ENCODE peak calls at places on chromosome 20, in nine cellular contexts. R is dorsolateral prefrontal cortex, B is tibial nerve, L is cardiac fibroblast, S is BJ, J is ovary, X is lower leg skin, U is psoas muscle, G is fibroblast of the aortic adventitia. M is an unnamed sample.

GRCh38 chr20:8156603-8157079 is 24.6 kb downstream of the PLCB1 start:
- DNase-seq in X (no peak), B (no peak), R (no peak), G (peak), U (no peak), S (no peak), J (no peak), L (peak), M (no peak)

GRCh38 chr20:51064160-51064559 is 41.3 kb upstream of the KCNG1 start:
- DNase-seq in U (no peak), G (no peak), X (no peak), R (no peak), S (no peak), L (no peak), J (no peak), B (no peak), M (no peak)

GRCh38 chr20:53866787-53867740 is 203.3 kb downstream of the BCAS1 start:
- DNase-seq in R (no peak), G (peak), L (peak), U (no peak), B (no peak), J (no peak), X (no peak), S (no peak), M (no peak)

GRCh38 chr20:31831211-31831610 is 12.1 kb downstream of the MYLK2 start:
- DNase-seq in S (no peak), J (no peak), L (no peak), B (no peak), X (no peak), G (no peak), R (no peak), U (no peak), M (no peak)

GRCh38 chr20:61436674-61437279 is 184.7 kb downstream of the CDH4 start:
- DNase-seq in B (no peak), L (peak), G (peak), X (no peak), R (no peak), S (no peak), J (no peak), U (no peak), M (no peak)

GRCh38 chr20:50163570-50164317 is 10.2 kb upstream of the PEDS1 start:
- DNase-seq in B (peak), S (no peak), U (peak), X (no peak), R (no peak), L (no peak), J (no peak), G (peak), M (no peak)

GRCh38 chr20:51526754-51527153 is 15.8 kb downstream of the NFATC2 start:
- DNase-seq in L (no peak), S (no peak), B (no peak), R (no peak), X (no peak), J (no peak), U (no peak), G (no peak), M (no peak)

GRCh38 chr20:15547109-15547508 is 1026.1 kb downstream of the KIF16B start:
- DNase-seq in L (no peak), G (no peak), U (no peak), S (no peak), B (no peak), R (no peak), J (no peak), X (no peak), M (no peak)

GRCh38 chr20:47062226-47062880 is 167.7 kb downstream of the EYA2 start:
- DNase-seq in U (no peak), J (no peak), X (no peak), S (no peak), L (no peak), R (no peak), B (no peak), G (no peak), M (no peak)

DNA sequence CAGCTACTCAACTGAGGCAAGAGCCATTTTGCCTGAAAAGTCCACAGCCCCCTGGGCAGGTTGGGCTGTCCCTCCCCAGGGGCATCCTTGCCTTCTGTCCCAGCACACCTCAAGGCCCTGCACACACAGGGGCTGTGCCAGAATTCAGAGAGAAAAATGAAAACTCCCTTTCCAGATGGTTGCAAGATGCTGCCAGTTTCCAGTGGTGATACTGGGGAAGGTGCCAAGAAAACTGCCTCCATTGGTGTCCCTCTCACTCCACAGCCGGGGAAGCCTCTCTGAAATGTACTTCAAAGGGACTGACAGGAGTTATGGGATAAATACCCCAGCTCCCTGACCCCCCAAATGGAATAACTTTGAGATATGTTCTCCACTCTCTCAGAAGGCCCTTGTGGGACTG is 154.2 kb upstream of the MAFB start:
- DNase-seq in G (peak), J (no peak), B (no peak), U (no peak), L (no peak), R (no peak), S (no peak), X (no peak), M (no peak)
- H3K4me3 ChIP-seq in G (no peak), J (no peak), B (no peak), U (no peak), L (no peak), R (no peak), S (no peak), X (no peak), M (no peak)

DNA sequence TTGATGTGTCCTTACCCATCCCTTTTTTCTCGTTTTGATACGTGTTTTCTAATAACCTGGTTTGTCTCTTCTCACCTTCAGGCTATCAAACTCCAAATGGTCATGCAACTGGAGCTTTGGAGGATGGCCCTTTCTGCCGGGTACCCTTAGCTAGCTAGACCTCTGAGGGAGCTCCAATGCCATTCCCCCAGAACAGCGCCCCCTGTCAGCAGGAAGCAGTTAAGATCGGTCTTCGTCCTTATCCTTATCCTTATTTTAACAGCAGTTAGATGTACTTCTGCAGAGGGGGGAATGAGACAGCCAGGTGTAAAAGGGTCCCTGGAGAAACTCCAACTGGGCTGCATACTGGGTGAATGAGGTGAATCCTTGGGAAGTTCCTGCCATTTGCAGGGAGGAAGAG is 37.2 kb downstream of the SEL1L2 start:
- DNase-seq in R (no peak), J (no peak), X (no peak), B (no peak), S (no peak), G (no peak), U (no peak), L (no peak), M (no peak)
- TF ChIP-seq CTCF in R (no peak), J (no peak), X (no peak), B (no peak), S (peak), G (no peak), U (no peak), L (no peak), M (no peak)

GRCh38 chr20:45822863-45823262 is 4.2 kb downstream of the TNNC2 start:
- DNase-seq in X (no peak), S (no peak), J (peak), G (no peak), L (peak), U (no peak), R (no peak), B (no peak), M (no peak)
- H3K4me3 ChIP-seq in X (no peak), S (no peak), J (no peak), G (no peak), L (no peak), U (peak), R (peak), B (no peak), M (peak)

DNA sequence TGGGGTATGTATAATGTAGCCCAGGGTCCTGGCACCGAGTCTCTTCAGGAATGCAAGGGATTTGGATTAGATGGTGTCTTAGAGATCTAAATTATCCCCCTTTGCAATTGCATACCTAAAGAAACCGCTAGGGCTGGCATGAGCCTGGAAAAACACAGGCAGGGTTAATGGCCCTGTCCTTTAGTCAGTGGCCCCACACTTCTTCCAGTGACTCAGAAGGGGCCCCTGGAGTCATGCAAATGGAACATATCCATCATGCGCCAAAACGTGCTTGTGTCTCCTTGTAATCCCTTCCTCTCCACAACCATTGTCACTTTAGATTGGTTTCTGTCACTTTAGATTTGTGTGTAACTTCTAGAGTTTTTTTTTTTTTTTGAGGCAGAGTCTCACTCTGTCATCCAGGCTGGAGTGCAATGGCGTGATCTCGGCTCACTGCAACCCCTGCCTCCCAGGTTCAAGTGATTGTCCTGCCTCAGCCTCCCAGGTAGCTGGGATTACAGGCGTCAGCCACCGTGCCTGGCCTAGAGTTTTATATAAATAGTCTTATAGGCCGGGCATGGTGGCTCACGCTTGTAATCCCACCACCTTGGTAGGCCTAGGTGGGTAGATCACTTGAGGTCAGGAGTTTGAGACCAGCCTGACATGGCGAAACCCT is 8.7 kb upstream of the MYBL2 start:
- DNase-seq in R (no peak), S (no peak), J (no peak), X (no peak), U (no peak), G (no peak), L (peak), B (no peak), M (no peak)
- TF ChIP-seq CTCF in R (no peak), S (no peak), J (no peak), X (no peak), U (no peak), G (no peak), L (no peak), B (no peak), M (no peak)

M was measured in AG04449.